ENCODE peak calls at places on chromosomes 13 and 19, in five cellular contexts. J is right atrium auricular region, S is endodermal cell, P is cardiac fibroblast, A is BJ. N is an unnamed sample.

GRCh38 chr19:8631425-8631819 is 989 bp downstream of the NFILZ start:
- DNase-seq in J (no peak), S (peak; percentile 72), P (peak; percentile 70), A (no peak), N (no peak)

GRCh38 chr13:79171131-79172061 is 234.7 kb downstream of the RBM26 start:
- DNase-seq in J (no peak), S (peak; percentile 54), P (no peak), A (no peak), N (no peak)

GRCh38 chr13:101565327-101565726 is 112.9 kb downstream of the ITGBL1 start:
- DNase-seq in J (no peak), S (no peak), P (no peak), A (no peak), N (no peak)

GRCh38 chr19:39212377-39212742 is 8.3 kb upstream of the SYCN start:
- DNase-seq in J (no peak), S (peak; percentile 86), P (no peak), A (no peak), N (peak; percentile 64)

GRCh38 chr13:34943675-34944634 is 1.9 kb downstream of the NBEA start:
- DNase-seq in J (no peak), S (no peak), P (no peak), A (no peak), N (no peak)

GRCh38 chr19:49431330-49431749 is 6.2 kb downstream of the GFY start:
- DNase-seq in J (no peak), S (no peak), P (no peak), A (no peak), N (no peak)

GRCh38 chr19:14031719-14032480 is at the start of gene IL27RA:
- DNase-seq in J (no peak), S (peak; percentile 88), P (peak; percentile 50), A (no peak), N (peak; percentile 59)

GRCh38 chr19:46746281-46746965 is at the start of gene STRN4:
- DNase-seq in J (no peak), S (peak; percentile 64), P (peak; percentile 59), A (no peak), N (peak; percentile 58)

GRCh38 chr19:9793051-9793591 is 24.6 kb upstream of the ZNF846 start:
- DNase-seq in J (peak; percentile 66), S (no peak), P (peak; percentile 64), A (no peak), N (no peak)

GRCh38 chr13:50448535-50448981 is 394.9 kb downstream of the DLEU7 start:
- DNase-seq in J (no peak), S (no peak), P (no peak), A (no peak), N (peak; percentile 3)

GRCh38 chr13:97411894-97412460 is 22.0 kb upstream of the RAP2A start:
- DNase-seq in J (no peak), S (no peak), P (no peak), A (no peak), N (no peak)

GRCh38 chr19:53596056-53596455 is 35.7 kb upstream of the DPRX start:
- DNase-seq in J (no peak), S (peak; percentile 75), P (no peak), A (no peak), N (no peak)

GRCh38 chr19:39401549-39402416 is 4.9 kb upstream of the ZFP36 start:
- DNase-seq in J (peak; percentile 83), S (peak; percentile 73), P (peak; percentile 79), A (no peak), N (peak; percentile 56)

GRCh38 chr13:22828081-22828480 is 352.7 kb upstream of the SGCG start:
- DNase-seq in J (no peak), S (no peak), P (no peak), A (no peak), N (no peak)

GRCh38 chr13:98147521-98147920 is 4.6 kb downstream of the FARP1 start:
- DNase-seq in J (no peak), S (no peak), P (no peak), A (no peak), N (no peak)

DNA sequence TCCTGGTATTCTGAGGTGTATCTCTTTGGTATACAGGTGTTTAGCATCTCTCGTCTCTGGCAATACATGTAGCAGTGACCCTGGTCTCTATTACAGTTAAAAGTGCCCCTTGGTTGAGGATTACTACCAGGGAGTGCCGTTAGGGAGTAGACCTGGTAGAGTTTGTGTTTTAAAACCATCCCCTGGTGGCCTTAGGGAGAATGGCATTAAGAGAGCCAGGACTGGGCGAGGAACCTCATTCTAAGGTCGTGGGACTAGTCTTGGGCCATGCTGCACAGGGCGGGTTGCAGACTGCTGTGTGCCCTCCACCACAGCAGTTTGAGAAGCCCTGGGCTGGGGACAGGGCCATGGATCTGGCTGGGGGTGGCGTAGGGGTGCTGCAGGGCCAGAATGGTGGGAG is 35.0 kb downstream of the B3GLCT start:
- DNase-seq in J (no peak), S (peak; percentile 65), P (peak; percentile 29), A (no peak), N (no peak)
- TF ChIP-seq CTCF in J (no peak), S (peak; percentile 68), P (peak; percentile 53), A (peak; percentile 38), N (peak; percentile 13)

GRCh38 chr19:55342044-55342531 is 2.4 kb downstream of the KMT5C start:
- DNase-seq in J (no peak), S (no peak), P (no peak), A (no peak), N (no peak)

GRCh38 chr19:55340784-55341147 is 1.1 kb downstream of the KMT5C start:
- DNase-seq in J (no peak), S (no peak), P (no peak), A (no peak), N (peak; percentile 32)

GRCh38 chr19:55341191-55342043 is 1.7 kb downstream of the KMT5C start:
- DNase-seq in J (peak; percentile 64), S (peak; percentile 94), P (peak; percentile 71), A (no peak), N (peak; percentile 79)

GRCh38 chr19:55340144-55340783 is 588 bp downstream of the KMT5C start:
- DNase-seq in J (no peak), S (peak; percentile 78), P (peak; percentile 20), A (no peak), N (no peak)

GRCh38 chr19:55339225-55340143 is at the start of gene KMT5C:
- DNase-seq in J (peak; percentile 100), S (peak; percentile 100), P (peak; percentile 100), A (peak; percentile 100), N (peak; percentile 100)
- TF ChIP-seq CTCF in J (no peak), S (peak; percentile 44), P (peak; percentile 37), A (peak; percentile 56), N (no peak)

GRCh38 chr19:42081584-42082258 is 5.8 kb downstream of the ZNF574 start:
- DNase-seq in J (no peak), S (no peak), P (peak; percentile 60), A (no peak), N (peak; percentile 50)
- TF ChIP-seq CTCF in J (no peak), S (peak; percentile 73), P (peak; percentile 66), A (peak; percentile 76), N (peak; percentile 58)

DNA sequence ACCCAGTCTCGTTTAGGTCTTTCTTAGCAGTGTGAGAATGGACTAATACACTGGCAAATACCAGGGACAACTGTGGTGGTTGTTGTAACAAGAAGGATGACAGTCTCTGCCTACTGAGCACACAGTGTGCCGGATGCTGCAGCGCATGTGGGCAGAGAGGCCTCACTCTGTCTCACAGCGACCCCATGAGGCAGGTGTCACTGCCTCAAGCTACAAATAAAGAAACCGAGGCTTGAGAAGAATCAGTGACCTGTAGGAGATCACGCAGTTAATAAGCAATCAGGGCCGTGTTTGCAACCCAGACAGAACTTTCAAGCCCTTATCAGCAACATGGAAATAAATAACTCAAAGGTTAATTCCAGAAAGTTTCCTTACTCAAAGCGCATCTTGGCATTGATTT is 40.5 kb upstream of the GAS6 start:
- DNase-seq in J (peak; percentile 64), S (peak; percentile 81), P (no peak), A (no peak), N (peak; percentile 28)
- TF ChIP-seq CTCF in J (peak; percentile 57), S (peak; percentile 86), P (peak; percentile 67), A (peak; percentile 54), N (peak; percentile 20)

GRCh38 chr19:5895409-5895808 is 8.2 kb downstream of the NDUFA11 start:
- DNase-seq in J (no peak), S (no peak), P (no peak), A (no peak), N (no peak)
- TF ChIP-seq CTCF in J (no peak), S (no peak), P (no peak), A (no peak), N (no peak)

DNA sequence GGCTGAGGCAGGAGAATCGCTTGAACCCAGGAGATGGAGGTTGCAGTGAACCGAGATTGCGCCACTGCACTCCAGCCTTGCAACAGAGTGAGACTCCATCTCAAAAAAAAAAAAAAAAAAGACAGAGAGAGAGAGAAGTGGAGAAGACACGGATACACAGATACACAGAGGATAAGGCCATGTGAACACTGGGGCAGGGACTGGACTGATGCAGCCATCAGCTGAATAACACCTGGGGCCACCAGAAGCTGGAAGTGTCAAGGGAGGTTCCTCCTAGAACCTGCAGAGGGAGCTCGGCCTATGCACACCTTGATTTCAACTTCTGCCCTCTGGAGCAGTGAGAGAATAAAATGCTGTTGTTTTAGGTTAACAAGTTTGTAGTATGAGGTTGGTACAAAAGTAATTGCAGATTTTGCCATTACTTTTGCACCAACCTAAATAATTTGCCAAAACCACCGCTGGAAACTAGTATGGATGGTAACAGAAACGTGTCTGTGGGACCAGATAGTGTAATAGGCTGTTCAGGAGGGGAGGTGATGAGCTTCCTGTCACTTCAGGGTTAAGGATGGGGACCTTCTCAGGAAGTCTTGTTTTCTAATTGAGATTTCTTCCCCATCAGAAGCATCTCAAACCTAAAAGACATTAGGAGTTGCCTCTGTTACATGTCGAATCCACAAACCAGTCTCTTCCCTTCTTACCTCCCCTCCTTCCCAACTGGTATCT is 36.4 kb upstream of the IGSF23 start:
- DNase-seq in J (peak; percentile 57), S (peak; percentile 80), P (peak; percentile 37), A (no peak), N (peak; percentile 78)
- TF ChIP-seq CTCF in J (peak; percentile 49), S (peak; percentile 88), P (peak; percentile 69), A (peak; percentile 70), N (peak; percentile 94)

GRCh38 chr13:24610956-24611355 is 69.3 kb upstream of the ATP12A start:
- DNase-seq in J (no peak), S (no peak), P (no peak), A (no peak), N (no peak)

GRCh38 chr13:24606486-24607170 is 73.6 kb upstream of the ATP12A start:
- DNase-seq in J (no peak), S (no peak), P (no peak), A (no peak), N (no peak)

GRCh38 chr13:24605923-24606372 is 74.3 kb upstream of the ATP12A start:
- DNase-seq in J (no peak), S (peak; percentile 72), P (peak; percentile 45), A (no peak), N (peak; percentile 48)
- TF ChIP-seq CTCF in J (no peak), S (peak; percentile 69), P (peak; percentile 48), A (peak; percentile 24), N (peak; percentile 15)

DNA sequence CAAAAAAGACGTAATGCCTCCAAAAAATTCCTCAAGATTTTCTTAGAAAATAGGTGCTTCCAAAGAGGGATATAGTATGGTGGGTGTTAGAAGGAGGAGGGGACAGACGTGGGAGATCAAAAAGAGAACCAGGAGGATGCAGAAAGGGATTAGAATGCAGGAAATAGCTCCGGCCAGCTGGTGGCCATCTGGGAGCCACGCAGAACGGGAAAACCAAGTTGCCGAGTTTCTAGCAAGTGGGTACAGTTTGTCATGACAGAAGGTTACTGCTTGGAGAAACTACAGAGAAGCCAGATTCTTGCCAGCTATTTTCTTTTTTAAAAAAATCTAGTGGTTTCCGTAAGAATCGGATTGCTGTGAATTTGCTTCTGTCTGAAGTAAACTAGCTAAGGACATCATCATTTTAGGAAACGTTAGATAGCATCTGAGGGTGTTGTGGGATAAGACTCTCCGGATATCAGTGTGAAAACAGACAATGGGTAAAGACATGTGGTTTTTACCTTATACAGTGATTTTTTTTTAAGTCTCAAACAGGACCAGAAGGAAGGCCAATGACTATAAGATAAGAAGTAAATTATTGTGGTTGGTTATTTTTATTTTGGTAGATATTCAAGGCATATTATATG is 104.9 kb downstream of the HSPH1 start:
- DNase-seq in J (no peak), S (peak; percentile 44), P (peak; percentile 46), A (no peak), N (no peak)
- TF ChIP-seq CTCF in J (no peak), S (peak; percentile 49), P (peak; percentile 24), A (peak; percentile 16), N (no peak)

N was measured in Calu3.